ENCODE peak calls at places on chromosomes 3 and 15, in six cellular contexts. X is HS-5, N is BE2C, F is anterior cingulate cortex, P is upper lobe of right lung, C is MV-4-11. I is an unnamed sample.

GRCh38 chr15:74320358-74321247 is 46.8 kb downstream of the CYP11A1 start:
- DNase-seq in F (peak), N (peak), P (no peak), C (no peak), X (no peak), I (peak)

GRCh38 chr15:81113861-81114261 is 20.2 kb upstream of the CFAP161 start:
- DNase-seq in F (no peak), P (no peak), X (no peak), N (no peak), C (no peak), I (no peak)

GRCh38 chr3:16302082-16302631 is 37.1 kb downstream of the OXNAD1 start:
- DNase-seq in C (peak), X (no peak), P (no peak), N (no peak), F (peak), I (no peak)

GRCh38 chr3:172285844-172286243 is 162.4 kb downstream of the GHSR start:
- DNase-seq in X (peak), F (no peak), N (no peak), C (no peak), P (no peak), I (no peak)

GRCh38 chr15:99452728-99453643 is 112.8 kb upstream of the MEF2A start:
- DNase-seq in N (peak), X (no peak), F (peak), P (peak), C (peak), I (peak)

GRCh38 chr3:197595470-197596185 is 39.9 kb upstream of the BDH1 start:
- DNase-seq in F (peak), P (no peak), X (no peak), N (no peak), C (no peak), I (peak)

GRCh38 chr3:191455257-191455952 is 5.6 kb upstream of the PYDC2 start:
- DNase-seq in F (no peak), C (peak), N (no peak), P (no peak), X (no peak), I (no peak)

GRCh38 chr15:67048281-67049279 is 16.8 kb upstream of the SMAD3 start:
- DNase-seq in N (no peak), X (peak), C (peak), P (peak), F (no peak), I (no peak)

GRCh38 chr3:111210866-111211564 is 139.4 kb downstream of the NECTIN3 start:
- DNase-seq in F (no peak), X (no peak), C (no peak), P (no peak), N (no peak), I (no peak)

GRCh38 chr15:87365221-87365620 is 891.3 kb downstream of the NTRK3 start:
- DNase-seq in P (no peak), N (no peak), F (no peak), C (no peak), X (no peak), I (no peak)